ENCODE peak calls at places on chromosomes 13 and 19, in nine cellular contexts. N is heart left ventricle, Q is upper lobe of left lung, T is A549, K is fibroblast of lung, S is BJ, A is cardiac muscle cell, G is LNCaP clone FGC, C is left lung. E is an unnamed sample.

GRCh38 chr19:51122112-51122981 is 2.4 kb upstream of the SIGLEC9 start:
- DNase-seq in N (peak), Q (no peak), T (no peak), K (no peak), S (no peak), A (peak), G (no peak), C (no peak), E (no peak)

GRCh38 chr13:24540236-24541126 is 27.9 kb upstream of the PARP4 start:
- DNase-seq in N (no peak), Q (peak), T (peak), K (no peak), S (no peak), A (peak), G (no peak), C (no peak), E (peak)

GRCh38 chr13:21124853-21125252 is 51.5 kb downstream of the SKA3 start:
- DNase-seq in N (no peak), Q (no peak), T (no peak), K (peak), S (no peak), A (peak), G (no peak), C (no peak), E (no peak)

GRCh38 chr13:80399340-80400163 is 58.6 kb upstream of the SPRY2 start:
- DNase-seq in N (no peak), Q (no peak), T (no peak), K (no peak), S (no peak), A (no peak), G (no peak), C (peak), E (no peak)

GRCh38 chr13:64130170-64130569 is 2714.5 kb upstream of the PCDH20 start:
- DNase-seq in N (no peak), Q (no peak), T (no peak), K (no peak), S (no peak), A (no peak), G (no peak), C (no peak), E (no peak)

GRCh38 chr13:96984061-96984508 is 10.2 kb downstream of the OXGR1 start:
- DNase-seq in N (no peak), Q (no peak), T (no peak), K (no peak), S (no peak), A (peak), G (peak), C (peak), E (peak)

GRCh38 chr19:1270854-1271527 is 1.9 kb downstream of the CIRBP start:
- DNase-seq in N (no peak), Q (peak), T (no peak), K (no peak), S (no peak), A (no peak), G (no peak), C (no peak), E (peak)

GRCh38 chr13:78309497-78310180 is 293.7 kb downstream of the POU4F1 start:
- DNase-seq in N (no peak), Q (no peak), T (no peak), K (no peak), S (no peak), A (no peak), G (no peak), C (no peak), E (no peak)

GRCh38 chr13:78602561-78603239 is 652 bp downstream of the POU4F1 start:
- DNase-seq in N (no peak), Q (peak), T (no peak), K (no peak), S (no peak), A (no peak), G (no peak), C (no peak), E (peak)

GRCh38 chr13:99827011-99827410 is 144.6 kb downstream of the ZIC5 start:
- DNase-seq in N (no peak), Q (no peak), T (no peak), K (peak), S (no peak), A (no peak), G (no peak), C (no peak), E (no peak)

GRCh38 chr13:99829156-99829555 is 142.4 kb downstream of the ZIC5 start:
- DNase-seq in N (no peak), Q (no peak), T (no peak), K (no peak), S (no peak), A (no peak), G (no peak), C (no peak), E (no peak)

GRCh38 chr13:99828114-99828513 is 143.5 kb downstream of the ZIC5 start:
- DNase-seq in N (no peak), Q (no peak), T (no peak), K (no peak), S (no peak), A (no peak), G (no peak), C (no peak), E (no peak)

GRCh38 chr13:99830931-99831330 is 140.6 kb downstream of the ZIC5 start:
- DNase-seq in N (no peak), Q (no peak), T (no peak), K (no peak), S (no peak), A (no peak), G (no peak), C (no peak), E (no peak)

DNA sequence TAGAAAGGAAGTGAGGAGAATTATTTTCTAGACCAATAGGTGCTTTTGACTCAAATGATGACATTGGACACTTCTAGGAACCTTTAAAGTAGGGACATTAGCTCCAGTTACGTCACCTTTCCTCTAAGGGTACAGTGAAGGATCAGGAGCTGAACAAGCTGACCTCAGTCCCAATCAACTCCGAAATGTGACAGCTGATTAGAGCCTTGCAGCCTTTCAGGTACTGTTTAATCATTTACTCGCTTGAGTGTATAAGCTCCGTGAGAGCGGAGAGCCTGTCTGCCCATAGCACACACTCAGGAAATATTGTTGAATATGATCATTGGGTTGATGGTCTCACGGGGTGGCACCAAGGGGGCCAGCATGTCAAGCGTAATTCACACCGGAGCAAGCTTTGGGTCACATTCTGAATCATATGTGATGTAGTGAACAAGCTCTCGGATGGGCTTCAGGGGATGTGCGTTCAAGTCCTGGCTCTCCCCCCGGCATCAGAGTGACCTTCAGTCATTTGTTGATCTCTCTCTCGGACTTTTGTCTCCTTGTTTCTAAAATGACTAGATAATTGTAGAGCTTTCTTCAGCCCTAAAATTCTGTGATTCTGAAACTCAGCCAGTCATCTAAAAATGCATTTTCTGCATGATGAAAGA is 141.9 kb downstream of the ZIC5 start:
- DNase-seq in N (no peak), Q (no peak), T (no peak), K (no peak), S (no peak), A (no peak), G (no peak), C (no peak), E (no peak)
- H3K4me3 ChIP-seq in N (no peak), Q (no peak), T (no peak), K (no peak), S (no peak), A (no peak), G (no peak), C (no peak), E (no peak)

GRCh38 chr13:113084943-113085540 is 20.5 kb upstream of the F7 start:
- DNase-seq in N (peak), Q (peak), T (no peak), K (no peak), S (no peak), A (no peak), G (no peak), C (no peak), E (peak)

GRCh38 chr13:113084094-113084942 is 21.3 kb upstream of the F7 start:
- DNase-seq in N (peak), Q (peak), T (peak), K (no peak), S (no peak), A (no peak), G (no peak), C (no peak), E (no peak)

GRCh38 chr13:113086991-113087922 is 18.3 kb upstream of the F7 start:
- DNase-seq in N (peak), Q (peak), T (no peak), K (no peak), S (no peak), A (no peak), G (no peak), C (no peak), E (peak)

GRCh38 chr13:113087923-113088690 is 17.5 kb upstream of the F7 start:
- DNase-seq in N (peak), Q (peak), T (no peak), K (no peak), S (no peak), A (no peak), G (no peak), C (no peak), E (no peak)

DNA sequence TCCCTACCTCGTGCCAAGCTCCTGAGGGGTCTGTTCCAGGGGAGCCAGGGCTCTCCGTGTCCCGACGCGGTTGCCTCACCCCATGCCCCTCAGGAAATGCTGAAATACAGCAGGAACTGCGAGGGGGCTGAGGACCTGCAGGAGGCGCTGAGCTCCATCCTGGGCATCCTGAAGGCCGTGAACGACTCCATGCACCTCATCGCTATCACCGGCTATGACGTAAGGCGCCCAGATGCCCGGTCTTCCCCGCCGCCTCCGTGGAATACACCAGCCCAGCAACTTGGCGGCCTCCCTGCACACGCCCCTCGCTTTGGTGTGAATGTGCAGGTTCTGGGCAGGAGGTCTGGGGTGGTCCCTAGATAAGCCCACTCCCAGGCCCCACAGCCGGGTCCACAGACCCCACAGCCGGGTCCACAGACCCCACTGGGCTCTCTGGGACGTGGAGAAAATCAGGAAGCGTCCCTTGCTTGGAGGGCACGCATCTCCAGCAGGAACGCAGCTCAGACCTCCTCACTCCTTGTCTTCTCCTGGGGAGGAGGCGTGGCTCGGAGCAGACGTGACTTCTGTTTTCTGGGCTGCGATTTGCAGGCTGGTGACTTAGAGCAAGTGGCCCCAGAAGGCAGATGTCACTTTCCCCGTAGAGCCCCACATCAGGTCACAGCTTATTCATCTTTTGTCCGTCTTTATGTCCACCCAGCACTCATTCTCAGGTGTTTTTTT is 19.4 kb upstream of the F7 start:
- DNase-seq in N (peak), Q (peak), T (peak), K (no peak), S (no peak), A (no peak), G (no peak), C (no peak), E (no peak)
- TF ChIP-seq CTCF in N (no peak), Q (no peak), T (no peak), K (no peak), S (peak), A (peak), G (no peak), C (no peak), E (no peak)

GRCh38 chr19:6718111-6718740 is 2.2 kb downstream of the C3 start:
- DNase-seq in N (no peak), Q (peak), T (no peak), K (no peak), S (no peak), A (no peak), G (no peak), C (no peak), E (peak)

GRCh38 chr19:6718741-6719539 is 1.5 kb downstream of the C3 start:
- DNase-seq in N (no peak), Q (peak), T (peak), K (no peak), S (no peak), A (peak), G (no peak), C (no peak), E (no peak)

GRCh38 chr19:6719992-6720368 is 470 bp downstream of the C3 start:
- DNase-seq in N (no peak), Q (no peak), T (no peak), K (no peak), S (no peak), A (no peak), G (no peak), C (no peak), E (no peak)

GRCh38 chr19:6720369-6721112 is at the start of gene C3:
- DNase-seq in N (peak), Q (no peak), T (peak), K (no peak), S (no peak), A (peak), G (no peak), C (peak), E (peak)

DNA sequence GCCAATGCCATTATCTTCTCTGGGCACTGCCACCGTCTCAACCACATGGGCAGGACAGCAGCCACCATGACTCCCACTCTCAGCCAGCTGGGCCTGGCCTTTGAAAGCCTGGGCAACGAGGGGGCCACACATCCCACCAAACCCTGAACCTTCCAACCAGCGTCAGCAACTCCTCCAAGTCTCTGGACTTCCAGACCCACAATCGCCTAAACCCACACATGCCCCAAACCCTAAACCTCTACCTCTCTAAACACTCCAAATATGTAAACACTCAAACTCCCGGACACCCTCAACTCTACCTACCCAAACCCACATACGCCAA is 949 bp downstream of the C3 start:
- DNase-seq in N (no peak), Q (no peak), T (no peak), K (no peak), S (no peak), A (no peak), G (no peak), C (no peak), E (no peak)
- H3K4me3 ChIP-seq in N (peak), Q (peak), T (no peak), K (no peak), S (no peak), A (no peak), G (no peak), C (peak), E (peak)

DNA sequence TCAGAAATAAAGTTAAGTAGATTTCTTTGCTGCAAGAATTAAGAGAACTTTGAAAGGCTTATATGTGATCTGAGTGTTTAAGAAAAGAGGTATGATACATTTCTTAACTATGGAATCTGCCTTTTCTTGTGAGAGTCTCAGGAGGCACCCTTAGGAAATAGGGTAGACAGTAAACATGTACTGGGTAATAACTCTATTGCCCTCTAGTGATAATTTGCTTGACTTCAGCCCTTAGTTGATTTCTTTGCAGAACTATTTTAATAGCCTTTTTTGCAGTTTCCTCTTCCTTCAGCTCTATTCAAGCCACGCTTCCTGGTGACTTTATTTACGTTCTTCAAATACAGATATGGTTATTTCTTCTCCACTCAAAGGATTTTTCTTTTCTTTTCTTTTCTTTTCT is 37.0 kb upstream of the CCNA1 start:
- DNase-seq in N (no peak), Q (no peak), T (peak), K (peak), S (peak), A (peak), G (no peak), C (no peak), E (no peak)
- TF ChIP-seq CTCF in N (peak), Q (no peak), T (peak), K (peak), S (peak), A (peak), G (peak), C (peak), E (no peak)

GRCh38 chr13:103515410-103515809 is 449.2 kb upstream of the SLC10A2 start:
- DNase-seq in N (no peak), Q (no peak), T (no peak), K (no peak), S (no peak), A (no peak), G (no peak), C (no peak), E (no peak)

GRCh38 chr13:103514188-103514587 is 448.0 kb upstream of the SLC10A2 start:
- DNase-seq in N (no peak), Q (no peak), T (no peak), K (no peak), S (no peak), A (no peak), G (no peak), C (no peak), E (no peak)

GRCh38 chr13:103510007-103510406 is 443.8 kb upstream of the SLC10A2 start:
- DNase-seq in N (no peak), Q (peak), T (no peak), K (no peak), S (no peak), A (no peak), G (no peak), C (no peak), E (no peak)
- H3K4me3 ChIP-seq in N (no peak), Q (no peak), T (no peak), K (no peak), S (no peak), A (no peak), G (no peak), C (no peak), E (no peak)

GRCh38 chr19:52190679-52191293 is 934 bp downstream of the PPP2R1A start:
- DNase-seq in N (peak), Q (peak), T (no peak), K (peak), S (no peak), A (peak), G (peak), C (no peak), E (peak)

GRCh38 chr19:52191374-52191773 is 1.5 kb downstream of the PPP2R1A start:
- DNase-seq in N (no peak), Q (no peak), T (no peak), K (no peak), S (no peak), A (no peak), G (no peak), C (no peak), E (no peak)

GRCh38 chr19:52189745-52190678 is at the start of gene PPP2R1A:
- DNase-seq in N (peak), Q (peak), T (peak), K (peak), S (peak), A (peak), G (peak), C (peak), E (peak)

GRCh38 chr19:52187407-52187806 is 2.4 kb upstream of the PPP2R1A start:
- DNase-seq in N (no peak), Q (no peak), T (no peak), K (no peak), S (no peak), A (no peak), G (no peak), C (no peak), E (no peak)

DNA sequence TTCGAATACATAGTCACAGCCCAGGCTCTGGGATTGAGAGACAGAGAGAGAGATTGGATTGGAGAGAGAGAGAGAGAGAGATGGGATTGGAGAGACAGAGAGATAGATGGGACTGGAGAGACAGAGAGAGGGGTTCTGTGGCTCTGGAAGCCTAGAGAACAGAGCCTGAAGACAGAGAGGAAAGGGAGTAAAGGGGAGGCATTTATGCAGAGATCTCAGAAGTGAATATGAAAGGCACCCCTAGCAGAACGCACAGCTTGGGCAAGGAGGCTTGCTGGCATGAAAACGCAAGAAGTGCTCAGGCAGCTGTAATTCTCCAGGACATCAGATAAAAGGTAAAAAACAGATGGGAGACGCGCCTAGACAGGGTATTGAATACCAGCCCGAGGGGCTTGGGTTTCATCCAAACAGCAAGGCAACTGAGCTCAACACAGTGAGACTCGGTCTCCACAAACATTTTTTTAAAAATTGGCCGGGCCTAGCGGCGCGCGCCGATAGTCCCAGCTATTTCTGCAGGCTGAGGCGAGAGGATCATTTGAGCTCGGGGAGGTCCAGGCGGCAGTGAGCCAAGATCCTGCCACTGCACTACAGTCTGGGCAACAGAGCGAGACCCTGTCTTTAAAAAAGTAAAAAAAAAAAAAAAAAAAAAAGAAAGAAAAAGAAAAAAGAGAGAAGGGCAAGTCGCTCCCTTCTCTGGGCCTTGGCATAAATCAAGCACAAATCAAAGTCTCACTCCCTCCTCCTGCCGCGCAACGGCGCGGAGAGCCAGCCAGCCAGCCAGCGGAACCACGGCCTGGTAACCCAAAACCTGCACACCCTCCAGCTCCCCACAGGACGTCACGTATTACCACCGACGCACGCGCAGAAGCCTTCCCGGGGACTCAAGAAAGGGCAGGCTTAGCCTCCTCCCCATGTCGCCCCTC is 769 bp upstream of the PPP2R1A start:
- DNase-seq in N (peak), Q (peak), T (no peak), K (no peak), S (no peak), A (no peak), G (no peak), C (no peak), E (peak)
- TF ChIP-seq CTCF in N (no peak), Q (peak), T (no peak), K (no peak), S (no peak), A (no peak), G (no peak), C (no peak), E (no peak)

DNA sequence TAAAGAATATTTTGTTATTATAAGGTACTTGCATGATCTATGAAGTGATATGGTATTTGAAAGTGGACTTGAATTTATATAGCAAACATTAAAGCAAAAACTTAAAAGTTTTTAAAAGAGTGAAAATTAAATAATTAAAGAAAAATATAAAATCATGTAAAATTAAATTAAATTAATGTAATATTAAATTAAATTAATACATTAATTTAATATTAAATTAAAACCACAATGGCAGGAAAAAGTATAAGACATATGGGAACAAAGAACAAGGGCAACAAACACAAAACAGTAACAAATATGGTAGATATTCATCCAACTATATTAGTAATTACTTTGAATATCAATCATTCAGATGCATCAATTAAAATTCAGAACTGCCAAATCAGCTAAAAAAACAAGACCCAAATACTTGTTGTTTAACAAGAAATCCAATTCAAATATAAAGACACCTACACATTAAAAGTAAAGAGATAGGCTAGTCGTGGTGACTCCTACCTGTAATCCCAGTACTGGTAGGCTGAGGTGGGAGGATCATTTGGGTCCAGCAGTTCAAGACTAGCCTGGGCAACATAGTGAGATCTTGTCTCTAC is 992.2 kb upstream of the MIR17HG start:
- DNase-seq in N (no peak), Q (no peak), T (no peak), K (no peak), S (no peak), A (no peak), G (no peak), C (no peak), E (no peak)
- H3K4me3 ChIP-seq in N (no peak), Q (no peak), T (no peak), K (no peak), S (no peak), A (no peak), G (no peak), C (no peak), E (no peak)